ENCODE peak calls at places on chromosome 9, in eight cellular contexts. X is body of pancreas, Y is neural progenitor cell, Q is prostate gland, A is cardiac muscle cell, E is transverse colon, L is Panc1, F is IMR-90. V is an unnamed sample.

GRCh38 chr9:98263080-98263479 is 7.6 kb upstream of the TBC1D2 start:
- DNase-seq in X (no peak), Y (no peak), Q (no peak), A (no peak), E (no peak), L (no peak), F (no peak), V (no peak)

GRCh38 chr9:12554636-12555035 is 138.5 kb upstream of the TYRP1 start:
- DNase-seq in X (peak; percentile 20), Y (peak; percentile 17), Q (no peak), A (peak; percentile 50), E (no peak), L (no peak), F (peak; percentile 1), V (no peak)

GRCh38 chr9:105281926-105282325 is 37.5 kb downstream of the SLC44A1 start:
- DNase-seq in X (no peak), Y (no peak), Q (no peak), A (no peak), E (no peak), L (no peak), F (no peak), V (no peak)

GRCh38 chr9:97528529-97529230 is 27.2 kb downstream of the TMOD1 start:
- DNase-seq in X (no peak), Y (no peak), Q (no peak), A (no peak), E (no peak), L (no peak), F (no peak), V (peak; percentile 80)

GRCh38 chr9:6827370-6827949 is 69.7 kb downstream of the KDM4C start:
- DNase-seq in X (no peak), Y (peak; percentile 73), Q (no peak), A (peak; percentile 71), E (no peak), L (no peak), F (peak; percentile 54), V (no peak)

GRCh38 chr9:7055201-7055903 is 297.6 kb downstream of the KDM4C start:
- DNase-seq in X (no peak), Y (no peak), Q (no peak), A (peak; percentile 3), E (no peak), L (no peak), F (no peak), V (no peak)

GRCh38 chr9:117488659-117489058 is 73.8 kb upstream of the ASTN2 start:
- DNase-seq in X (no peak), Y (no peak), Q (no peak), A (no peak), E (no peak), L (no peak), F (no peak), V (no peak)

GRCh38 chr9:17744786-17745185 is 165.9 kb downstream of the SH3GL2 start:
- DNase-seq in X (no peak), Y (peak; percentile 77), Q (no peak), A (peak; percentile 25), E (no peak), L (no peak), F (peak; percentile 12), V (no peak)

GRCh38 chr9:69380811-69381210 is 55.8 kb downstream of the ENTREP1 start:
- DNase-seq in X (no peak), Y (no peak), Q (no peak), A (no peak), E (no peak), L (no peak), F (peak; percentile 56), V (peak; percentile 76)

GRCh38 chr9:978117-978830 is 1.8 kb downstream of the DMRT3 start:
- DNase-seq in X (no peak), Y (no peak), Q (no peak), A (no peak), E (no peak), L (no peak), F (no peak), V (no peak)

GRCh38 chr9:120441446-120442279 is 138.3 kb downstream of the CDK5RAP2 start:
- DNase-seq in X (no peak), Y (no peak), Q (no peak), A (peak; percentile 90), E (no peak), L (no peak), F (peak; percentile 93), V (no peak)

GRCh38 chr9:133701321-133701980 is 36.7 kb downstream of the SARDH start:
- DNase-seq in X (no peak), Y (no peak), Q (no peak), A (no peak), E (no peak), L (no peak), F (no peak), V (no peak)

GRCh38 chr9:133703571-133704399 is 34.4 kb downstream of the SARDH start:
- DNase-seq in X (no peak), Y (no peak), Q (no peak), A (no peak), E (no peak), L (no peak), F (no peak), V (peak; percentile 5)

GRCh38 chr9:133704711-133705181 is 33.4 kb downstream of the SARDH start:
- DNase-seq in X (no peak), Y (no peak), Q (no peak), A (no peak), E (no peak), L (no peak), F (no peak), V (peak; percentile 3)

GRCh38 chr9:133701981-133702797 is 36.0 kb downstream of the SARDH start:
- DNase-seq in X (no peak), Y (no peak), Q (no peak), A (peak; percentile 80), E (peak; percentile 32), L (no peak), F (peak; percentile 15), V (no peak)

GRCh38 chr9:133702798-133703570 is 35.2 kb downstream of the SARDH start:
- DNase-seq in X (no peak), Y (no peak), Q (no peak), A (no peak), E (no peak), L (no peak), F (no peak), V (no peak)
- H3K4me3 ChIP-seq in X (no peak overlapping the region), Y (no peak overlapping the region), Q (peak overlapping the region; percentile 1), A (no peak overlapping the region), E (no peak overlapping the region), L (no peak overlapping the region), F (no peak overlapping the region), V (no peak overlapping the region)

GRCh38 chr9:96483197-96483596 is 33.2 kb downstream of the HABP4 start:
- DNase-seq in X (no peak), Y (no peak), Q (no peak), A (no peak), E (no peak), L (no peak), F (no peak), V (no peak)

GRCh38 chr9:96484521-96484931 is 34.6 kb downstream of the HABP4 start:
- DNase-seq in X (no peak), Y (no peak), Q (no peak), A (no peak), E (no peak), L (no peak), F (no peak), V (no peak)

GRCh38 chr9:96480736-96481135 is 30.8 kb downstream of the HABP4 start:
- DNase-seq in X (no peak), Y (no peak), Q (no peak), A (no peak), E (no peak), L (no peak), F (no peak), V (no peak)

GRCh38 chr9:96483733-96484240 is 33.8 kb downstream of the HABP4 start:
- DNase-seq in X (no peak), Y (no peak), Q (no peak), A (no peak), E (no peak), L (no peak), F (no peak), V (no peak)

DNA sequence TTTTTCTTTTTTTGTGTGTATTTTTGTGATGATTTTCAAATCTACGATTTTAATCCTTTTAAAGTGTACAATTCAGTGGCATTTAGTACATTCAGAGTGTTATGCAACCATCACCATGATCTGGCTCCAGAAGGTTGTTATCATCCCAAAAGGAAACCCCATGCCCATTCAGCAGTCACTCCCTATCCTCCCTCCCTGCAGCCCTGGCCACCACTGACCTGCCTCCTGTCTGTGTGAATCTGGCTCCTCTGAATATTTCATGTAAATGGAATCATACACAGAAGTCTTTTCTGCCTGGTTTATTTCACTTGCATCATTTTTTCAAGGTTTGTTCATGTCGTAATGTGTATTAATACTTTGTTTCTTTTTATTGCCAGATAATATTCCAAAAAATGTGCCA is 32.5 kb downstream of the HABP4 start:
- DNase-seq in X (no peak), Y (no peak), Q (no peak), A (peak; percentile 54), E (no peak), L (no peak), F (no peak), V (no peak)
- H3K36me3 ChIP-seq in X (no peaks in the 10 kb centered on the region), Y (no peaks in the 10 kb centered on the region), Q (no peaks in the 10 kb centered on the region), A (peaks cover 8% of the 10 kb centered on the region), E (no peaks in the 10 kb centered on the region), L (peaks cover 7% of the 10 kb centered on the region), F (peaks cover 5% of the 10 kb centered on the region), V (no peaks in the 10 kb centered on the region)

DNA sequence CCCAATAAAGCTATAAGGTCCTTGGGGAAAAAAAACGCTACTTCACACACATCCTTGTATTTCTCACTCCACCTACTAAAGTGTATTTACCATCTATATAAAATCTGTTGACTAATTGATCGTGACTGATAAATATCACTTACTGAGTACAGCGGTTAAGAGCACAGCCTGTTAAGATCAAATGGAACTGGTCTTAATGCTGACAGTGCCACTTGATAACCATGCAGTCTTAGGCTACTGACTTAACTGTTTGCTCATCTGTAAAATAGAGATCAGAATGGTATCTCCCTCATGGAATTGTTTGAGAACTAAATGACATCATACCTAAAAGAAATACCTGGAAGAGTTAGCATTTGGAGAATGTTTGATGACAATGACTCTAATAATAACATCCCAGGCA is 67.5 kb downstream of the ZFAND5 start:
- DNase-seq in X (no peak), Y (no peak), Q (no peak), A (no peak), E (no peak), L (no peak), F (no peak), V (no peak)
- TF ChIP-seq CTCF in X (no peak), Y (no peak), Q (no peak), A (no peak), E (no peak), L (no peak), F (no peak), V (no peak)

DNA sequence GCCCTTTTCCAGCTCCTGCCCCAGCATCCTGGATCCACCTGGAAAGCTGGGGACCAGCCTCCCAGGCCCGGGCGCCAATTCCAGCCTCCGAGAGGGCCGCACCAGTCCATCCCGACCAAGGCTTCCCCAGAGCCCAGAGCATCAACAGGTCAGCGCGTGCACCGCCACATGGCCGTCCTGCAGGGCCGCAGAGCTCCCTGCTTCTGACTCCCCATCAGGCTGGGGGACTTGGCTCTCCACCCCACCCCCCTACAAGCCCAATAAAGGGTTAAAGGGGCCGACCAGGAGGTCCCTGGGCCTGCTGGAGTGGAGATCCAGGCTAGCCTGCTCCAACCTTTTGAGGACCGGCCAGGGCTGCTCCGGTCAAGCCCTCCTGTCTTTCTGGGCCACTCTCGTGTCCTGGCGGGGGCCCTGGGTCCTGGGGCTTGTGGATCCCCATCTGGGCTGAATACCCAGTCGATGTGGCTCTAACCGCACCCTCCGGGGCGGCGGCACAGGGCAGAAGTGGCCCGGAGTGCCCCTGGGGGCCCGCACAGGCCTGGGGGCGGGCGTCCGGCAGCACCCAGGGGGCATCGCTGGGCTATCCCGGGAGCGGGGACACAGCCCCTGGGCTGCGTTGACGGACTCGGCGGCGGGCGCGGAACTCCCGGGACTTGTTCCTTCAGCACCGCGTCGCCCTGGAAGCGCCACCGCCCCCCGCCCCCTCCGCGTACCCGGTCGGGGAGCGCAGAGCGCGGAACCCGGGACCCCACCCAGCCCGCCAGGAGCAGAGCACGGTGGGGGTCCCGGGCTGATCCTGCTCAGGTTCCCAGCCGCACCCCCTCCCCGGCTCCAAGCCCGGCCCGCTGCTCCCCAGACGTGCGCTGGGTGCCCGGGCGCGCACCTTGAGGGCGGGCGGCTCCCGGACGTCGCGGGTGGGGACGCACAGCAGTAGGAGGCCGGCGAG is 590 bp downstream of the ENTPD2 start:
- DNase-seq in X (no peak), Y (peak; percentile 53), Q (no peak), A (no peak), E (no peak), L (no peak), F (no peak), V (no peak)
- H3K4me3 ChIP-seq in X (no peak overlapping the region), Y (peak overlapping the region; percentile 47), Q (peak overlapping the region; percentile 58), A (peak overlapping the region; percentile 27), E (no peak overlapping the region), L (peak overlapping the region; percentile 30), F (no peak overlapping the region), V (peak overlapping the region; percentile 36)